ENCODE peak calls at places on chromosomes 1 and 21, in nine cellular contexts. R is HCT116, B is sigmoid colon, D is stomach, F is IMR-90, J is K562, T is ovary, Q is heart left ventricle, S is adrenal gland. K is an unnamed sample.

GRCh38 chr1:30964706-30965105 is 56.1 kb upstream of the SDC3 start:
- DNase-seq in T (no peak), J (no peak), Q (peak; percentile 49), R (no peak), B (no peak), D (no peak), F (no peak), S (peak; percentile 41), K (no peak)

GRCh38 chr1:117051224-117052064 is 8.7 kb upstream of the TTF2 start:
- DNase-seq in R (no peak), Q (no peak), B (no peak), T (no peak), D (peak; percentile 56), F (no peak), S (no peak), J (peak; percentile 30), K (no peak)

GRCh38 chr1:1841575-1841991 is 49.3 kb downstream of the GNB1 start:
- DNase-seq in J (no peak), D (no peak), B (no peak), R (no peak), T (no peak), Q (no peak), S (no peak), F (no peak), K (no peak)

GRCh38 chr1:25817840-25818501 is 1.8 kb upstream of the MTFR1L start:
- DNase-seq in D (no peak), R (no peak), B (no peak), J (peak; percentile 67), S (no peak), Q (no peak), F (no peak), T (no peak), K (no peak)

GRCh38 chr21:42781150-42781980 is 98.0 kb downstream of the WDR4 start:
- DNase-seq in S (peak; percentile 47), Q (no peak), F (no peak), D (peak; percentile 34), T (peak; percentile 56), B (no peak), R (no peak), J (peak; percentile 28), K (no peak)

GRCh38 chr21:45522986-45523385 is 19.3 kb downstream of the SLC19A1 start:
- DNase-seq in J (no peak), Q (no peak), D (no peak), F (no peak), T (peak; percentile 9), B (peak; percentile 37), S (peak; percentile 1), R (no peak), K (no peak)

GRCh38 chr1:179175011-179175934 is 54.2 kb downstream of the ABL2 start:
- DNase-seq in B (no peak), D (no peak), F (peak; percentile 55), Q (no peak), R (no peak), J (no peak), T (no peak), S (peak; percentile 31), K (peak; percentile 30)

GRCh38 chr1:216812966-216813365 is 89.7 kb upstream of the ESRRG start:
- DNase-seq in B (no peak), F (peak; percentile 88), R (no peak), Q (no peak), S (no peak), T (no peak), D (no peak), J (no peak), K (no peak)

GRCh38 chr1:24191860-24192259 is 4.8 kb upstream of the IFNLR1 start:
- DNase-seq in D (no peak), F (peak; percentile 66), Q (no peak), S (no peak), J (peak; percentile 26), B (no peak), R (no peak), T (no peak), K (no peak)

GRCh38 chr1:81836007-81836626 is 35.4 kb downstream of the ADGRL2 start:
- DNase-seq in F (peak; percentile 3), B (no peak), Q (no peak), S (peak; percentile 13), J (no peak), D (no peak), T (no peak), R (no peak), K (no peak)

GRCh38 chr1:85579619-85580018 is 942 bp upstream of the CCN1 start:
- DNase-seq in T (peak; percentile 37), Q (peak; percentile 44), J (no peak), F (peak; percentile 79), R (no peak), B (peak; percentile 77), D (no peak), S (peak; percentile 25), K (no peak)

GRCh38 chr1:84353665-84354064 is 44.6 kb upstream of the DNASE2B start:
- DNase-seq in R (no peak), B (no peak), D (no peak), S (peak; percentile 60), J (no peak), Q (no peak), F (peak; percentile 69), T (no peak), K (no peak)

GRCh38 chr1:185666582-185666981 is 67.6 kb upstream of the HMCN1 start:
- DNase-seq in J (no peak), B (no peak), S (no peak), D (no peak), F (no peak), R (no peak), T (no peak), Q (no peak), K (no peak)
- H3K9me3 ChIP-seq in J (no peaks in the 10 kb centered on the region), B (no peaks in the 10 kb centered on the region), S (no peaks in the 10 kb centered on the region), D (no peaks in the 10 kb centered on the region), F (no peaks in the 10 kb centered on the region), R (no peaks in the 10 kb centered on the region), T (no peaks in the 10 kb centered on the region), Q (no peaks in the 10 kb centered on the region), K (no peaks in the 10 kb centered on the region)

GRCh38 chr21:35057428-35057827 is 8.3 kb upstream of the RUNX1 start:
- DNase-seq in J (no peak), D (no peak), Q (no peak), F (no peak), S (no peak), R (no peak), T (no peak), B (no peak), K (no peak)

GRCh38 chr21:35058058-35058457 is 9.0 kb upstream of the RUNX1 start:
- DNase-seq in D (no peak), F (no peak), S (no peak), Q (no peak), B (no peak), R (no peak), T (no peak), J (no peak), K (no peak)

GRCh38 chr21:35062016-35062415 is 12.9 kb upstream of the RUNX1 start:
- DNase-seq in R (no peak), J (no peak), D (no peak), B (no peak), F (no peak), S (no peak), Q (no peak), T (no peak), K (no peak)

GRCh38 chr21:35063428-35064172 is 14.5 kb upstream of the RUNX1 start:
- DNase-seq in R (no peak), T (no peak), F (no peak), J (no peak), D (no peak), Q (no peak), B (no peak), S (no peak), K (no peak)

GRCh38 chr21:35059742-35060141 is 10.6 kb upstream of the RUNX1 start:
- DNase-seq in B (no peak), D (no peak), J (no peak), T (no peak), Q (no peak), F (peak; percentile 43), S (no peak), R (no peak), K (no peak)
- H3K27me3 ChIP-seq in B (no peaks in the 10 kb centered on the region), D (no peaks in the 10 kb centered on the region), J (no peaks in the 10 kb centered on the region), T (no peaks in the 10 kb centered on the region), Q (no peaks in the 10 kb centered on the region), F (no peaks in the 10 kb centered on the region), S (no peaks in the 10 kb centered on the region), R (no peaks in the 10 kb centered on the region), K (no peaks in the 10 kb centered on the region)

GRCh38 chr1:21904475-21904724 is 32.7 kb downstream of the HSPG2 start:
- DNase-seq in S (no peak), R (no peak), F (no peak), J (no peak), Q (no peak), T (no peak), D (no peak), B (no peak), K (no peak)
- TF ChIP-seq POLR2A in S (no peak), R (no peak), F (no peak), J (no peak), Q (no peak), T (no peak), D (no peak), B (no peak), K (no peak)

GRCh38 chr1:52996653-52997052 is 65.4 kb upstream of the PODN start:
- DNase-seq in B (no peak), Q (no peak), D (no peak), T (no peak), F (peak; percentile 22), R (no peak), J (no peak), S (no peak), K (no peak)
- H3K9me3 ChIP-seq in B (no peaks in the 10 kb centered on the region), Q (no peaks in the 10 kb centered on the region), D (no peaks in the 10 kb centered on the region), T (no peaks in the 10 kb centered on the region), F (no peaks in the 10 kb centered on the region), R (no peaks in the 10 kb centered on the region), J (no peaks in the 10 kb centered on the region), S (no peaks in the 10 kb centered on the region), K (no peaks in the 10 kb centered on the region)

GRCh38 chr1:61079898-61080336 is 2.4 kb upstream of the NFIA start:
- DNase-seq in F (peak; percentile 67), Q (peak; percentile 88), R (peak; percentile 69), B (peak; percentile 95), T (peak; percentile 91), D (peak; percentile 82), J (peak; percentile 96), S (peak; percentile 85), K (peak; percentile 80)
- H3K27me3 ChIP-seq in F (no peaks in the 10 kb centered on the region), Q (no peaks in the 10 kb centered on the region), R (no peaks in the 10 kb centered on the region), B (no peaks in the 10 kb centered on the region), T (no peaks in the 10 kb centered on the region), D (peaks cover 5% of the 10 kb centered on the region), J (no peaks in the 10 kb centered on the region), S (no peaks in the 10 kb centered on the region), K (no peaks in the 10 kb centered on the region)